ENCODE peak calls at places on chromosomes 16 and 17, in five cellular contexts. One of them, this sample, is unnamed.

GRCh38 chr17:81566461-81567126 is 14.4 kb upstream of the FAAP100 start:
- DNase-seq in breast epithelium: peak; percentile 45
- DNase-seq in GM06990: no peak
- DNase-seq in A673: peak; percentile 95
- DNase-seq in left lung: peak; percentile 66
- DNase-seq in this sample: peak; percentile 85

GRCh38 chr16:28003021-28003865 is 60.3 kb downstream of the GSG1L start:
- DNase-seq in A673: no peak
- DNase-seq in left lung: no peak
- DNase-seq in breast epithelium: no peak
- DNase-seq in GM06990: no peak
- DNase-seq in this sample: no peak

GRCh38 chr17:76586741-76587487 is 1.3 kb upstream of the ST6GALNAC2 start:
- DNase-seq in A673: no peak
- DNase-seq in breast epithelium: no peak
- DNase-seq in left lung: no peak
- DNase-seq in GM06990: no peak
- DNase-seq in this sample: no peak

GRCh38 chr16:11139624-11140375 is 116.2 kb downstream of the SOCS1 start:
- DNase-seq in A673: no peak
- DNase-seq in left lung: no peak
- DNase-seq in GM06990: no peak
- DNase-seq in breast epithelium: no peak
- DNase-seq in this sample: no peak

GRCh38 chr17:80924807-80925610 is 66.6 kb upstream of the CHMP6 start:
- DNase-seq in GM06990: no peak
- DNase-seq in A673: no peak
- DNase-seq in breast epithelium: no peak
- DNase-seq in left lung: peak; percentile 73
- DNase-seq in this sample: no peak

GRCh38 chr17:46736100-46736499 is 82.4 kb downstream of the WNT3 start:
- DNase-seq in breast epithelium: no peak
- DNase-seq in A673: no peak
- DNase-seq in left lung: no peak
- DNase-seq in GM06990: peak; percentile 8
- DNase-seq in this sample: no peak

GRCh38 chr16:1021553-1022160 is 40.1 kb downstream of the SOX8 start:
- DNase-seq in breast epithelium: no peak
- DNase-seq in A673: no peak
- DNase-seq in GM06990: no peak
- DNase-seq in left lung: no peak
- DNase-seq in this sample: no peak

GRCh38 chr17:77011173-77012011 is 129.4 kb upstream of the SEC14L1 start:
- DNase-seq in breast epithelium: no peak
- DNase-seq in GM06990: no peak
- DNase-seq in left lung: no peak
- DNase-seq in A673: peak; percentile 73
- DNase-seq in this sample: no peak

GRCh38 chr17:153851-154250 is 16.5 kb downstream of the SCGB1C2 start:
- DNase-seq in breast epithelium: no peak
- DNase-seq in left lung: no peak
- DNase-seq in GM06990: no peak
- DNase-seq in A673: no peak
- DNase-seq in this sample: no peak

GRCh38 chr16:10918294-10919002 is 23.8 kb downstream of the DEXI start:
- DNase-seq in A673: peak; percentile 88
- DNase-seq in breast epithelium: peak; percentile 88
- DNase-seq in GM06990: peak; percentile 64
- DNase-seq in left lung: no peak
- DNase-seq in this sample: peak; percentile 70

GRCh38 chr17:20920813-20921199 is 122.0 kb downstream of the USP22 start:
- DNase-seq in left lung: no peak
- DNase-seq in A673: peak; percentile 54
- DNase-seq in breast epithelium: no peak
- DNase-seq in GM06990: no peak
- DNase-seq in this sample: peak; percentile 44

GRCh38 chr16:49890876-49891275 is 35.0 kb upstream of the ZNF423 start:
- DNase-seq in breast epithelium: no peak
- DNase-seq in A673: peak; percentile 46
- DNase-seq in left lung: no peak
- DNase-seq in GM06990: peak; percentile 9
- DNase-seq in this sample: no peak

GRCh38 chr17:40791808-40792436 is 7.8 kb downstream of the KRT28 start:
- DNase-seq in left lung: no peak
- DNase-seq in A673: peak; percentile 31
- DNase-seq in GM06990: no peak
- DNase-seq in breast epithelium: no peak
- DNase-seq in this sample: peak; percentile 9
- TF ChIP-seq CTCF in left lung: peak; percentile 52
- TF ChIP-seq CTCF in A673: peak; percentile 60
- TF ChIP-seq CTCF in GM06990: peak; percentile 61
- TF ChIP-seq CTCF in breast epithelium: peak; percentile 38
- TF ChIP-seq CTCF in this sample: peak; percentile 83

DNA sequence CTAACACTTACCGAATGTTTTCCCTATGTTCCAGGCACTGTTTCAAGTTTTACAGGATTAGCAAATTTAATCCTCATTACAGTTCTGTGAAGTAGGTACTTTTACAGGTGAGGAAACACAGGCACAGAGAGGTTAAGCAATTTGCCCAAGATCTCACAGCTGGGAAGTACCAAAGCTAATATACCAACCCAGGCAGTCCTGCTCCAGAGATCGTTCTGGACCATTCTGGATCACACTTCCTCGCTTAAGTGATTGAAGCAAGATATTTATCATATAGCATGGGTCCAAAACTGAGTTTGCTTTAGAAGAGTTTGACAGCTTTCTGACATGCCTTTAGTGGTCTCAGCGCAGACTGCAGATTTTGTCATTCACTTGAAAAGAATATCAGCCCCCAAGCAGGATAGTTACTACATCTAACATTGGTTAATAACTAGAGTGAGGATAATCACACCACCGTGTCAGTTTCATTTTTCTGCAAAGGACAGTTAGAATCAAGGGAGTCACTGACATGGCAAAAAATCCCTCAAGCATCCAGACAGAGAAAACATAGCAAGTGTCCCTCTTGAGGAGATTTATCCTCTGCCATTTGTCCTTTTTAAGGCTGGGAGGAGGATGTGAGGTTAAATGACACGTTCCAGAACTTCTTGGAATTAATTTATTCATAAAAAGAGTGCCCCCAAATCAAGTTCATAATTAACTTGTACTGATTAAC is 5.1 kb downstream of the HS3ST3B1 start:
- DNase-seq in breast epithelium: no peak
- DNase-seq in A673: no peak
- DNase-seq in left lung: no peak
- DNase-seq in GM06990: no peak
- DNase-seq in this sample: no peak
- H3K27me3 ChIP-seq in breast epithelium: peaks cover 2% of the 10 kb centered on the region
- H3K27me3 ChIP-seq in A673: peaks cover 87% of the 10 kb centered on the region
- H3K27me3 ChIP-seq in left lung: peaks cover 24% of the 10 kb centered on the region
- H3K27me3 ChIP-seq in GM06990: no peaks in the 10 kb centered on the region
- H3K27me3 ChIP-seq in this sample: no peaks in the 10 kb centered on the region

DNA sequence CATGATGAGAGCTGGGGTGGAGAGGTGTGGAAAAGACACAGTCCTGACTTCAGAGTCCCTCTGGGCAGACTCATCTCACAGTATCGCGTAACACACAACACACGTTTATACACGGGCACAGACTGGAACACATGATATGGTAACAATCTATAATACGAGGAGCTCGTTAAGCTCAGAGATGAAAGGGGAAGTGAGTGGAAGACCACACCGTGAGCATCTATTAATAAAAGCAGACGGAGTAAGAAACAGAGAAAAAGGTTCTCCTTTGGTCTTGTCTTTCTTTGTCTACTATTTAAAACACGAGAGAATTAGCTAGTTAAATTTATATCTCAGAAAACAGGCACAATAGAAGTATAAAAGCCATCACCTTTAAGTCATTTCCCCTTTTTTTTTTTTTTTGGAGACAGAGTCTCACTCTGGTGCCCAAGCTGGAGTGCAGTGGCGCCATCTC is 13.5 kb downstream of the ANKRD11 start:
- DNase-seq in left lung: no peak
- DNase-seq in GM06990: peak; percentile 64
- DNase-seq in breast epithelium: no peak
- DNase-seq in A673: no peak
- DNase-seq in this sample: no peak
- H3K4me3 ChIP-seq in left lung: no peak overlapping the region
- H3K4me3 ChIP-seq in GM06990: peak overlapping the region; percentile 27
- H3K4me3 ChIP-seq in breast epithelium: peak overlapping the region; percentile 24
- H3K4me3 ChIP-seq in A673: no peak overlapping the region
- H3K4me3 ChIP-seq in this sample: no peak overlapping the region

GRCh38 chr17:8800656-8801055 is 1.5 kb upstream of the MFSD6L start:
- DNase-seq in breast epithelium: no peak
- DNase-seq in A673: no peak
- DNase-seq in left lung: no peak
- DNase-seq in GM06990: no peak
- DNase-seq in this sample: no peak

GRCh38 chr17:8798176-8799000 is 777 bp downstream of the MFSD6L start:
- DNase-seq in breast epithelium: no peak
- DNase-seq in A673: no peak
- DNase-seq in left lung: no peak
- DNase-seq in GM06990: no peak
- DNase-seq in this sample: no peak

GRCh38 chr17:8799851-8800212 is 667 bp upstream of the MFSD6L start:
- DNase-seq in A673: no peak
- DNase-seq in GM06990: no peak
- DNase-seq in left lung: no peak
- DNase-seq in breast epithelium: no peak
- DNase-seq in this sample: no peak

GRCh38 chr17:8797621-8798175 is 1.5 kb downstream of the MFSD6L start:
- DNase-seq in left lung: no peak
- DNase-seq in GM06990: no peak
- DNase-seq in breast epithelium: no peak
- DNase-seq in A673: no peak
- DNase-seq in this sample: no peak

DNA sequence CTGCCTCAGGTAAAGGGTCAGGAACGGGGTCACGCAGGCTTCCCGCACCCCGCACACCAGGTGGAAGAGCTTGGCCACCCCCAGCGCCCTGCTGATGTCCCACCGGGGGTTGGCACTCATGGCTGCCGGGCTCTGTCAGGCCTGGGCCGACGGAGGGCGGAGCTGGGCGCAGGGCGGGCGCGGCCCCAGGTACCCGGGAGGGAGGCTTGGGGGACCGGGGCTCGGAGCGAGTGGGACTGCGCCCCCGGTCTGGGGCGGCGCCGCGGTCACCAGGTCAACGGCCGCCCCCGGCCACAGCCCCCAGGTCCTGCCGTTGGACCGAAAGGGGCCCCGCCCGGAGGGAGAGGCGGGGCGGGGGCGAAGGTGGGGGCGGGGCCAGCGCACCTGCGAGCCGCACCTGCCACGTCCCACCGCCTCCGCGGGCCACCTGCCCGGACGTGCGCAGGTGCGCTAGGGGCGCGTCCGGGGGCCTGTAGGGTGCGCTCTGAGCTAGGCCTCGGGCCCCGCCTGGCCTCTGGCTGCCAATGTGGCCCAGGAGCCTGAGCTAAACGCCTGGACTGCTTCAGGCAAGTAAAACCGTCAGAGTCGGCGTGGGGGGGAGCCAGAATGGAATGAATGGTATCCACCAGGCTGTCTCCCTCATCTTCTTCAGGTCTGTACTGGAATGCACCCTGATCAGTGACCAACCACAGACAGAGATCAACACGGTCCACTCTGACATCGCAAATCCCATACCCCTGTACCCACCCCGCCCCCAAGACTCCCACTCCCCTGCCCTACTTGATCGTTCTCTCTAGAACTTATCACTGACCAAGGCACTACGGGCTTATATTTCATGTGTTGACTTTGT is at the start of gene MFSD6L:
- DNase-seq in GM06990: no peak
- DNase-seq in A673: no peak
- DNase-seq in left lung: no peak
- DNase-seq in breast epithelium: no peak
- DNase-seq in this sample: no peak
- TF ChIP-seq CTCF in GM06990: no peak
- TF ChIP-seq CTCF in A673: no peak
- TF ChIP-seq CTCF in left lung: no peak
- TF ChIP-seq CTCF in breast epithelium: no peak
- TF ChIP-seq CTCF in this sample: peak; percentile 18

GRCh38 chr17:62653002-62653830 is 25.7 kb downstream of the MRC2 start:
- DNase-seq in left lung: peak; percentile 90
- DNase-seq in breast epithelium: peak; percentile 63
- DNase-seq in GM06990: peak; percentile 78
- DNase-seq in A673: peak; percentile 82
- DNase-seq in this sample: no peak

GRCh38 chr17:62653831-62654829 is 26.7 kb downstream of the MRC2 start:
- DNase-seq in GM06990: no peak
- DNase-seq in A673: no peak
- DNase-seq in breast epithelium: no peak
- DNase-seq in left lung: peak; percentile 81
- DNase-seq in this sample: no peak

GRCh38 chr17:62658136-62658535 is 30.7 kb downstream of the MRC2 start:
- DNase-seq in A673: no peak
- DNase-seq in breast epithelium: no peak
- DNase-seq in left lung: no peak
- DNase-seq in GM06990: no peak
- DNase-seq in this sample: no peak

GRCh38 chr17:62657664-62658063 is 30.2 kb downstream of the MRC2 start:
- DNase-seq in breast epithelium: no peak
- DNase-seq in GM06990: no peak
- DNase-seq in A673: no peak
- DNase-seq in left lung: no peak
- DNase-seq in this sample: no peak

DNA sequence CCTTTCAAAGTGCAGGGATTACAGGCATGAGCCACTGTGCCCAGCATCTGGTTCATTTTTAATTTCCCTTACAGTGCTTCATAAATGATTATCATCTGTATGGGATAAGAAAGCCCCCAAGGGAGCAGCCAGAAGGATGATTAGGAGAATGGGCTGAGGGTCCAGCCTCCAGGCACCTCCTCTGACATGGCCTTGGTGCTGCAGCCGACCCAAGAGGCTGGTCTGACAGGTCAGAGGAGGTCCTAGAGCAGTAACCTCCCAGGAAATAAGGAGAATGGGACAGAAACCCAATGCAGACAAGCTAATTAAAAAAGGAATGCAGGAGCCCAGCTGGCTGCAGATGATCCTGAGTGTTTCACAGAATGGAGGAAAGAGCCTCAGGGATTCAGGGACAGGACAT is 29.0 kb downstream of the MRC2 start:
- DNase-seq in left lung: no peak
- DNase-seq in GM06990: no peak
- DNase-seq in breast epithelium: no peak
- DNase-seq in A673: no peak
- DNase-seq in this sample: no peak
- H3K27me3 ChIP-seq in left lung: no peaks in the 10 kb centered on the region
- H3K27me3 ChIP-seq in GM06990: no peaks in the 10 kb centered on the region
- H3K27me3 ChIP-seq in breast epithelium: no peaks in the 10 kb centered on the region
- H3K27me3 ChIP-seq in A673: no peaks in the 10 kb centered on the region
- H3K27me3 ChIP-seq in this sample: no peaks in the 10 kb centered on the region

GRCh38 chr16:12435730-12436129 is 368.0 kb downstream of the CPPED1 start:
- DNase-seq in breast epithelium: no peak
- DNase-seq in GM06990: no peak
- DNase-seq in A673: no peak
- DNase-seq in left lung: no peak
- DNase-seq in this sample: no peak
- H3K4me3 ChIP-seq in breast epithelium: no peak overlapping the region
- H3K4me3 ChIP-seq in GM06990: no peak overlapping the region
- H3K4me3 ChIP-seq in A673: no peak overlapping the region
- H3K4me3 ChIP-seq in left lung: no peak overlapping the region
- H3K4me3 ChIP-seq in this sample: no peak overlapping the region

GRCh38 chr17:27586203-27586701 is 44.7 kb upstream of the LGALS9 start:
- DNase-seq in A673: no peak
- DNase-seq in GM06990: no peak
- DNase-seq in breast epithelium: no peak
- DNase-seq in left lung: no peak
- DNase-seq in this sample: no peak
- TF ChIP-seq CTCF in A673: no peak
- TF ChIP-seq CTCF in GM06990: no peak
- TF ChIP-seq CTCF in breast epithelium: no peak
- TF ChIP-seq CTCF in left lung: no peak
- TF ChIP-seq CTCF in this sample: no peak